ENCODE peak calls at places on chromosome 11, in six cellular contexts. C is stimulated activated CD4-positive, alpha-beta T cell treated with anti-CD3 and anti-CD28 coated beads, Interleukin-1b, Interleukin-23, amount 100 ng/mL, for 24 hours; W is fibroblast of gingiva; L is CD4-positive, CD25-positive, alpha-beta regulatory T cell; R is activated CD4-positive, alpha-beta T cell treated with anti-CD3 and anti-CD28 coated beads, Interleukin-2, amount 10 ng/mL, durations not matched to agents 7 days and 5 days; X is naive thymus-derived CD8-positive, alpha-beta T cell. N is an unnamed sample.

GRCh38 chr11:111797145-111797581 is 31.0 kb upstream of the PPP2R1B start:
- DNase-seq in C (no peak), W (no peak), L (no peak), R (no peak), X (no peak), N (peak)

GRCh38 chr11:75328426-75329277 is 22.8 kb downstream of the ARRB1 start:
- DNase-seq in C (no peak), W (peak), L (no peak), R (peak), X (peak), N (no peak)

GRCh38 chr11:88480217-88480616 is 142.7 kb upstream of the CTSC start:
- DNase-seq in C (no peak), W (peak), L (no peak), R (no peak), X (no peak), N (peak)

GRCh38 chr11:13258855-13259254 is 18.7 kb upstream of the BMAL1 start:
- DNase-seq in C (no peak), W (no peak), L (no peak), R (no peak), X (no peak), N (no peak)

GRCh38 chr11:73201249-73201648 is 16.8 kb upstream of the P2RY2 start:
- DNase-seq in C (no peak), W (peak), L (no peak), R (no peak), X (no peak), N (no peak)

GRCh38 chr11:46338636-46338987 is 8.7 kb upstream of the DGKZ start:
- DNase-seq in C (no peak), W (peak), L (no peak), R (no peak), X (no peak), N (no peak)

GRCh38 chr11:117385471-117385870 is 57.8 kb downstream of the CEP164 start:
- DNase-seq in C (no peak), W (no peak), L (no peak), R (no peak), X (no peak), N (no peak)

GRCh38 chr11:95680169-95680929 is 109.2 kb downstream of the FAM76B start:
- DNase-seq in C (no peak), W (peak), L (no peak), R (no peak), X (no peak), N (no peak)

GRCh38 chr11:46247664-46248063 is 29.8 kb upstream of the CREB3L1 start:
- DNase-seq in C (no peak), W (no peak), L (no peak), R (peak), X (no peak), N (no peak)

GRCh38 chr11:126411971-126412381 is 56.5 kb downstream of the ST3GAL4 start:
- DNase-seq in C (no peak), W (no peak), L (no peak), R (no peak), X (no peak), N (no peak)

GRCh38 chr11:16347928-16348685 is 8.2 kb downstream of the SOX6 start:
- DNase-seq in C (no peak), W (peak), L (no peak), R (no peak), X (no peak), N (peak)

GRCh38 chr11:2302844-2303626 is 1.2 kb downstream of the TSPAN32 start:
- DNase-seq in C (no peak), W (no peak), L (no peak), R (no peak), X (no peak), N (no peak)

GRCh38 chr11:31442086-31442485 is 67.3 kb downstream of the IMMP1L start:
- DNase-seq in C (no peak), W (no peak), L (no peak), R (no peak), X (no peak), N (no peak)

GRCh38 chr11:120280566-120281160 is 40.7 kb downstream of the POU2F3 start:
- DNase-seq in C (no peak), W (no peak), L (no peak), R (no peak), X (no peak), N (no peak)

GRCh38 chr11:115665345-115665901 is 161.2 kb upstream of the CADM1 start:
- DNase-seq in C (no peak), W (no peak), L (no peak), R (no peak), X (no peak), N (no peak)

GRCh38 chr11:65444314-65445051 is 21.9 kb downstream of the NEAT1 start:
- DNase-seq in C (no peak), W (peak), L (no peak), R (no peak), X (no peak), N (no peak)

GRCh38 chr11:119029069-119029339 is 1.7 kb downstream of the SLC37A4 start:
- DNase-seq in C (no peak), W (no peak), L (no peak), R (no peak), X (no peak), N (no peak)

GRCh38 chr11:12840871-12841516 is 166.8 kb downstream of the TEAD1 start:
- DNase-seq in C (no peak), W (no peak), L (no peak), R (no peak), X (no peak), N (no peak)

GRCh38 chr11:119091083-119091650 is 6.5 kb downstream of the HMBS start:
- DNase-seq in C (no peak), W (no peak), L (no peak), R (no peak), X (no peak), N (no peak)

N was measured in HS-5.